ENCODE peak calls at places on chromosomes 2 and 18, in eight cellular contexts. F, J, T, X, B, R, V and C are unnamed samples.

GRCh38 chr2:149080964-149081363 is 42.5 kb downstream of the LYPD6B start:
- DNase-seq in F (no peak), J (no peak), T (peak; percentile 82), X (no peak), B (no peak), R (no peak), V (no peak), C (no peak)

GRCh38 chr2:238141541-238142318 is 3.3 kb downstream of the KLHL30 start:
- DNase-seq in F (no peak), J (peak; percentile 75), T (no peak), X (peak; percentile 70), B (peak; percentile 26), R (no peak), V (no peak), C (peak; percentile 34)

GRCh38 chr2:236644502-236644911 is 74.9 kb downstream of the ACKR3 start:
- DNase-seq in F (no peak), J (no peak), T (no peak), X (no peak), B (no peak), R (peak; percentile 15), V (no peak), C (no peak)

GRCh38 chr2:197263077-197263476 is 47.5 kb downstream of the ANKRD44 start:
- DNase-seq in F (no peak), J (no peak), T (no peak), X (no peak), B (no peak), R (no peak), V (no peak), C (no peak)

GRCh38 chr2:176115883-176116813 is at the start of gene HOXD10:
- DNase-seq in F (no peak), J (no peak), T (peak; percentile 92), X (no peak), B (peak; percentile 98), R (no peak), V (no peak), C (peak; percentile 28)

GRCh38 chr2:33275689-33276444 is 200.6 kb upstream of the RASGRP3 start:
- DNase-seq in F (no peak), J (peak; percentile 95), T (no peak), X (peak; percentile 77), B (peak; percentile 96), R (peak; percentile 29), V (no peak), C (peak; percentile 100)

GRCh38 chr2:119323459-119323858 is 43.2 kb downstream of the C2orf76 start:
- DNase-seq in F (no peak), J (peak; percentile 65), T (no peak), X (no peak), B (no peak), R (no peak), V (no peak), C (no peak)

GRCh38 chr2:82314836-82315472 is 2010.4 kb upstream of the LRRTM1 start:
- DNase-seq in F (no peak), J (no peak), T (peak; percentile 5), X (no peak), B (no peak), R (no peak), V (no peak), C (no peak)

GRCh38 chr2:52844701-52845423 is 922.7 kb upstream of the CHAC2 start:
- DNase-seq in F (no peak), J (no peak), T (peak; percentile 56), X (no peak), B (no peak), R (no peak), V (no peak), C (no peak)

GRCh38 chr2:12763486-12763885 is 46.8 kb downstream of the TRIB2 start:
- DNase-seq in F (no peak), J (no peak), T (no peak), X (no peak), B (peak; percentile 10), R (no peak), V (no peak), C (no peak)

GRCh38 chr18:28559511-28559910 is 382.6 kb upstream of the CDH2 start:
- DNase-seq in F (no peak), J (no peak), T (no peak), X (no peak), B (peak; percentile 58), R (no peak), V (no peak), C (no peak)

GRCh38 chr18:10312316-10313015 is 142.0 kb upstream of the APCDD1 start:
- DNase-seq in F (no peak), J (no peak), T (no peak), X (no peak), B (no peak), R (no peak), V (no peak), C (no peak)

GRCh38 chr2:180596453-180596852 is 384.0 kb upstream of the UBE2E3 start:
- DNase-seq in F (no peak), J (no peak), T (no peak), X (no peak), B (no peak), R (no peak), V (no peak), C (no peak)

GRCh38 chr18:45416168-45416567 is 199.1 kb upstream of the SLC14A2 start:
- DNase-seq in F (no peak), J (no peak), T (peak; percentile 3), X (no peak), B (no peak), R (no peak), V (no peak), C (no peak)

GRCh38 chr2:204135752-204136151 is 199.2 kb downstream of the ICOS start:
- DNase-seq in F (no peak), J (no peak), T (no peak), X (no peak), B (no peak), R (no peak), V (no peak), C (no peak)

GRCh38 chr2:43495727-43496126 is 100.1 kb downstream of the THADA start:
- DNase-seq in F (no peak), J (peak; percentile 74), T (no peak), X (no peak), B (no peak), R (no peak), V (no peak), C (no peak)

GRCh38 chr2:54814367-54815155 is 91.1 kb downstream of the EML6 start:
- DNase-seq in F (no peak), J (peak; percentile 71), T (peak; percentile 15), X (no peak), B (no peak), R (no peak), V (no peak), C (no peak)

GRCh38 chr2:186695081-186695756 is 1.4 kb downstream of the FAM171B start:
- DNase-seq in F (no peak), J (peak; percentile 75), T (no peak), X (no peak), B (peak; percentile 51), R (no peak), V (no peak), C (peak; percentile 60)

GRCh38 chr2:135756692-135757091 is 15.0 kb downstream of the UBXN4 start:
- DNase-seq in F (no peak), J (no peak), T (no peak), X (no peak), B (no peak), R (no peak), V (no peak), C (no peak)

GRCh38 chr18:55753643-55754255 is 165.8 kb upstream of the TCF4 start:
- DNase-seq in F (no peak), J (peak; percentile 95), T (no peak), X (peak; percentile 15), B (peak; percentile 18), R (no peak), V (no peak), C (no peak)

GRCh38 chr2:66495788-66496640 is 61.1 kb downstream of the MEIS1 start:
- DNase-seq in F (no peak), J (peak; percentile 97), T (peak; percentile 64), X (peak; percentile 65), B (no peak), R (peak; percentile 54), V (no peak), C (peak; percentile 75)

GRCh38 chr2:84942964-84943421 is 28.0 kb upstream of the KCMF1 start:
- DNase-seq in F (no peak), J (peak; percentile 71), T (no peak), X (no peak), B (peak; percentile 27), R (no peak), V (no peak), C (no peak)

GRCh38 chr2:166451451-166451850 is 42.6 kb downstream of the SCN7A start:
- DNase-seq in F (no peak), J (peak; percentile 29), T (no peak), X (peak; percentile 1), B (no peak), R (no peak), V (no peak), C (no peak)

GRCh38 chr2:207230261-207231105 is 64.7 kb upstream of the KLF7 start:
- DNase-seq in F (peak; percentile 16), J (peak; percentile 41), T (peak; percentile 82), X (no peak), B (peak; percentile 59), R (no peak), V (no peak), C (peak; percentile 34)

GRCh38 chr2:657766-658165 is 19.4 kb downstream of the TMEM18 start:
- DNase-seq in F (no peak), J (no peak), T (no peak), X (no peak), B (no peak), R (no peak), V (no peak), C (no peak)

GRCh38 chr2:96143848-96144480 is 1.3 kb downstream of the DUSP2 start:
- DNase-seq in F (no peak), J (peak; percentile 28), T (peak; percentile 71), X (no peak), B (no peak), R (no peak), V (peak; percentile 18), C (no peak)

GRCh38 chr2:215884741-215885140 is 128.6 kb downstream of the MREG start:
- DNase-seq in F (no peak), J (no peak), T (no peak), X (no peak), B (no peak), R (no peak), V (no peak), C (no peak)

GRCh38 chr2:172101707-172102158 is 967 bp downstream of the DLX2 start:
- DNase-seq in F (no peak), J (no peak), T (peak; percentile 70), X (no peak), B (no peak), R (no peak), V (no peak), C (no peak)

GRCh38 chr18:3481696-3482210 is 31.8 kb downstream of the TGIF1 start:
- DNase-seq in F (peak; percentile 63), J (peak; percentile 45), T (peak; percentile 83), X (peak; percentile 32), B (peak; percentile 53), R (no peak), V (no peak), C (peak; percentile 14)

GRCh38 chr18:58937204-58937603 is 72.5 kb downstream of the ZNF532 start:
- DNase-seq in F (no peak), J (peak; percentile 20), T (no peak), X (no peak), B (peak; percentile 90), R (no peak), V (no peak), C (peak; percentile 96)

GRCh38 chr2:132943829-132944228 is 273.8 kb upstream of the LYPD1 start:
- DNase-seq in F (no peak), J (no peak), T (no peak), X (no peak), B (no peak), R (no peak), V (no peak), C (no peak)

GRCh38 chr2:217817466-217818292 is 185.1 kb downstream of the TNS1 start:
- DNase-seq in F (no peak), J (no peak), T (no peak), X (no peak), B (no peak), R (no peak), V (no peak), C (no peak)

GRCh38 chr2:159128191-159128590 is 158.3 kb downstream of the WDSUB1 start:
- DNase-seq in F (peak; percentile 71), J (no peak), T (no peak), X (no peak), B (no peak), R (peak; percentile 60), V (no peak), C (no peak)

GRCh38 chr2:21443494-21444105 is 319.8 kb downstream of the TDRD15 start:
- DNase-seq in F (peak; percentile 44), J (no peak), T (no peak), X (no peak), B (no peak), R (no peak), V (no peak), C (no peak)